ENCODE peak calls at places on chromosomes 12 and 14, in four cellular contexts. L is body of pancreas, H is mucosa of descending colon, N is NCI-H1092 treated with DMSO at 0.1 percent for 48 hours. T is an unnamed sample.

GRCh38 chr14:39025810-39026627 is 77.0 kb downstream of the SEC23A start:
- DNase-seq in L (no peak), H (no peak), N (peak), T (no peak)

GRCh38 chr14:100336618-100337530 is 13.7 kb downstream of the SLC25A47 start:
- DNase-seq in L (no peak), H (no peak), N (no peak), T (no peak)

GRCh38 chr14:73771848-73772705 is 57.9 kb upstream of the PNMA1 start:
- DNase-seq in L (peak), H (peak), N (peak), T (no peak)

GRCh38 chr12:20089077-20089476 is 279.3 kb upstream of the PDE3A start:
- DNase-seq in L (no peak), H (no peak), N (no peak), T (no peak)

GRCh38 chr14:23121401-23121800 is 2.3 kb upstream of the CEBPE start:
- DNase-seq in L (peak), H (no peak), N (no peak), T (no peak)

GRCh38 chr14:59664741-59665140 is 88.1 kb upstream of the CCDC175 start:
- DNase-seq in L (no peak), H (no peak), N (no peak), T (no peak)

GRCh38 chr12:90331262-90331661 is 622.6 kb upstream of the ATP2B1 start:
- DNase-seq in L (no peak), H (no peak), N (no peak), T (no peak)

GRCh38 chr12:70444903-70445302 is 78.8 kb downstream of the KCNMB4 start:
- DNase-seq in L (no peak), H (no peak), N (no peak), T (no peak)

GRCh38 chr12:25615119-25615518 is 62.0 kb upstream of the LMNTD1 start:
- DNase-seq in L (no peak), H (no peak), N (no peak), T (peak)

GRCh38 chr12:21940972-21941521 is at the start of gene ABCC9:
- DNase-seq in L (peak), H (peak), N (no peak), T (no peak)